ENCODE peak calls at places on chromosomes 6 and 20, in seven cellular contexts. N is K562, E is esophagus muscularis mucosa, G is HCT116, F is prostate gland, J is Panc1, H is GM23338. O is an unnamed sample. For H3K4me1, the result is how much of the 10 kb centered on the place peaks cover.

GRCh38 chr6:111260570-111261298 is 173.4 kb downstream of the SLC16A10 start:
- DNase-seq in N (peak), E (no peak), G (no peak), F (no peak), J (no peak), H (no peak), O (no peak)

GRCh38 chr6:152557502-152557901 is 79.7 kb downstream of the SYNE1 start:
- DNase-seq in N (no peak), E (no peak), G (no peak), F (no peak), J (no peak), H (no peak), O (no peak)

GRCh38 chr6:40042232-40042631 is 108.0 kb upstream of the MOCS1 start:
- DNase-seq in N (no peak), E (no peak), G (no peak), F (no peak), J (no peak), H (no peak), O (no peak)

GRCh38 chr6:130322673-130323268 is 43.0 kb upstream of the TMEM200A start:
- DNase-seq in N (peak), E (no peak), G (peak), F (peak), J (peak), H (peak), O (no peak)

GRCh38 chr20:3632311-3633004 is 30.7 kb downstream of the GFRA4 start:
- DNase-seq in N (no peak), E (no peak), G (no peak), F (no peak), J (no peak), H (no peak), O (no peak)

GRCh38 chr6:165729307-165729936 is 66.4 kb upstream of the PDE10A start:
- DNase-seq in N (peak), E (no peak), G (peak), F (no peak), J (peak), H (peak), O (no peak)

GRCh38 chr6:363909-364308 is 27.6 kb upstream of the IRF4 start:
- DNase-seq in N (no peak), E (no peak), G (no peak), F (no peak), J (no peak), H (no peak), O (no peak)

GRCh38 chr6:82589509-82590206 is 226.0 kb downstream of the TPBG start:
- DNase-seq in N (peak), E (no peak), G (peak), F (no peak), J (no peak), H (peak), O (no peak)

GRCh38 chr6:85403331-85404015 is 46.4 kb upstream of the NT5E start:
- DNase-seq in N (no peak), E (no peak), G (no peak), F (no peak), J (peak), H (peak), O (no peak)

GRCh38 chr6:41630946-41631345 is 7.3 kb upstream of the MDFI start:
- DNase-seq in N (no peak), E (no peak), G (no peak), F (no peak), J (no peak), H (no peak), O (no peak)

GRCh38 chr6:77124604-77125003 is 338.7 kb downstream of the HTR1B start:
- DNase-seq in N (no peak), E (no peak), G (no peak), F (no peak), J (no peak), H (no peak), O (no peak)

GRCh38 chr20:42688576-42688975 is 501.1 kb downstream of the PTPRT start:
- DNase-seq in N (no peak), E (no peak), G (no peak), F (no peak), J (no peak), H (no peak), O (no peak)

GRCh38 chr6:52504778-52505127 is 72.1 kb downstream of the TRAM2 start:
- DNase-seq in N (peak), E (no peak), G (no peak), F (no peak), J (no peak), H (no peak), O (no peak)

GRCh38 chr6:129679250-129679649 is 30.7 kb downstream of the ARHGAP18 start:
- DNase-seq in N (no peak), E (no peak), G (no peak), F (no peak), J (no peak), H (no peak), O (no peak)

GRCh38 chr6:18323935-18324707 is 59.8 kb upstream of the DEK start:
- DNase-seq in N (peak), E (no peak), G (peak), F (peak), J (no peak), H (peak), O (no peak)

GRCh38 chr20:31833931-31834521 is 11.4 kb downstream of the FOXS1 start:
- DNase-seq in N (no peak), E (no peak), G (no peak), F (no peak), J (no peak), H (no peak), O (peak)

GRCh38 chr6:129500958-129501381 is 209.0 kb downstream of the ARHGAP18 start:
- DNase-seq in N (peak), E (no peak), G (peak), F (no peak), J (peak), H (peak), O (no peak)

GRCh38 chr6:163565140-163565539 is 150.6 kb downstream of the QKI start:
- DNase-seq in N (no peak), E (no peak), G (no peak), F (no peak), J (no peak), H (no peak), O (no peak)

DNA sequence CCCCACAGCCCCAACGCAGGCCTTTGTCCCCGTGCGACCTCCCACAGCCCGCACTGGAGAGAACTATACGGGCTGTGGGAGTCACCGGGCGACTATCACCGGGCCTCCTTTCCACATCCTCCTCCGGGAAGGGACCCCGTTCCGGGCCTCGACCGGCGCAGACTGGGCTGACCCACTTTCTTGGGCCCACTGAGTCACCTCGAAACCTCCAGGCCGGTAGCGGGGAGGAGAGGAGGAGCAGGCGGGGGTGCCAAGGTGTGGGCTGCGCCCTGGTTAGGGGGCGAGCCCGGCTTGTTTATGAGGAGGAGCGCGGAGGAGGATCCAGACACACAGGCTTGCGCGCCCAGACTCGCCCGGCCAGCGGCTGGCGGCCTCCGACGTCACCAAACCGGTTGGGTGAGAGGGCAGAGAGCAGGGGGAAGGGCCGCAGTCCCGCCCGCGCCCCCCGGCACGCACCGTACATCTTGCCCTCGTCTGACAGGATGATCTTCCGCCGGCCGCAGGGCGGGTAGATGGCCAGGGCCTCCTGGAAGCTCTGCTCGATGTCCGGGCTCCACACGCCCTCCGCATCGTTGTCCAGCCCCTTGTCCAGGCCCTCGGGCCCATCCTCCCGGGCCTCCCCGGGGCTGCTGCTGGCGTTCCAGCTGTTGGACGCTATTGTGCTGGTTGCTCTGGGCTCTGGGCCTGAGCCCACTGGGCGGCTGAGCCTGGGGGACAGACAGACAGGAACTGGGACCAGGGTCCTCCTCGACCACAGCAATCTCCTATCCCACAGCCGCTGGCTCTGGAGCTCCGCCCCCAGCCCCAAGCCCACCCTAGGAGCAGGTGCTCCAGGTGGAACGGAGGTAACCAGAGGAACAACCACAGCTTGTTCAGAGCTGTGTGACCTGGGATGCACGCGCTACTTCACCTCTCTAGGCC is 10.6 kb downstream of the TEAD3 start:
- DNase-seq in N (no peak), E (no peak), G (no peak), F (peak), J (no peak), H (peak), O (no peak)
- H3K4me3 ChIP-seq in N (no peak), E (peak), G (peak), F (no peak), J (no peak), H (peak), O (no peak)

GRCh38 chr6:19804362-19805145 is 32.6 kb upstream of the ID4 start:
- DNase-seq in N (peak), E (peak), G (peak), F (peak), J (no peak), H (peak), O (peak)
- TF ChIP-seq POLR2AphosphoS5 in N (peak), E (peak), G (peak), F (peak), J (peak), H (peak), O (peak)

DNA sequence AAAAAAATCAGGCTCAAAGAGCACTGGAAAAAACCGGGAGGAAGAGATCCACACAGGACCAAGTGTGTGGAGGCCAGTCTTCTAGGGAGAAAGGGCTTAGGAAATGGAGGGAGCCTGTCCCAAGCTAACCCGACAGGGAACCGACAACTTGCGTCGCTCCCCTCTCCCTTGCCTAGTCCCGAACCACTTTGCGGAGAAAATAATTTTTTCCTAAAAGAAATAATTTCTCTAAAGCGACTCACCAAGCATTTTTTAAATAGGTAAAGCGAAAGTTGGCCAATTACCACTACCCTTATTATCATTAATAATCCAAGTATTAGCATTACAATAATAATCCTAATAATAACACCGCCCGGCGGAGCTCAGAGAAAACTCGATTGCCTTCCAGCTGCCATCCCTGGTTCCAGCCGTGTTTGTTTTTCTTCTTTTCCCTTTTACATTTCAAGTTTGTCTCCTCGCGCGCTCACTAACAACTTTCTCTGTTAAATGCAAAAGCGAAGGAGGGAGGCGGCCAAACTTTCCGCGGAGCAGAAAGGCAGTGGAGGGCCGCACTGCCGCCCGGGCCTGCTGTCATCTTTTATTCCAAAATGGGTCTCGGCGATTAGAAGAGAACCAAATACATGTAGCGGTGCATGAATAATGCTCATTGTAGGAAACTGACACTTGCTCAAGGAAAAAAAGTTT is 4.9 kb downstream of the NR2E1 start:
- DNase-seq in N (no peak), E (no peak), G (no peak), F (no peak), J (no peak), H (peak), O (no peak)
- H3K4me1 ChIP-seq in N (under half), E (half or more), G (under half), F (under half), J (under half), H (half or more), O (half or more)

GRCh38 chr6:75932067-75932466 is 140.4 kb downstream of the IMPG1 start:
- DNase-seq in N (peak), E (no peak), G (peak), F (no peak), J (no peak), H (peak), O (no peak)

GRCh38 chr6:75934643-75935472 is 137.6 kb downstream of the IMPG1 start:
- DNase-seq in N (peak), E (no peak), G (peak), F (peak), J (peak), H (peak), O (no peak)

GRCh38 chr6:75933387-75933975 is 139.0 kb downstream of the IMPG1 start:
- DNase-seq in N (no peak), E (no peak), G (no peak), F (no peak), J (no peak), H (no peak), O (no peak)

GRCh38 chr6:75936682-75937081 is 135.8 kb downstream of the IMPG1 start:
- DNase-seq in N (no peak), E (no peak), G (no peak), F (no peak), J (no peak), H (no peak), O (no peak)

GRCh38 chr6:75935473-75935793 is 137.0 kb downstream of the IMPG1 start:
- DNase-seq in N (no peak), E (no peak), G (no peak), F (no peak), J (no peak), H (peak), O (no peak)
- H3K4me3 ChIP-seq in N (no peak), E (peak), G (no peak), F (peak), J (peak), H (peak), O (no peak)

GRCh38 chr20:49567421-49568256 is at the start of gene PTGIS:
- DNase-seq in N (no peak), E (no peak), G (no peak), F (no peak), J (no peak), H (peak), O (no peak)

GRCh38 chr20:49570161-49570827 is 2.4 kb upstream of the PTGIS start:
- DNase-seq in N (no peak), E (no peak), G (no peak), F (no peak), J (no peak), H (no peak), O (no peak)

GRCh38 chr20:49566401-49566800 is 1.5 kb downstream of the PTGIS start:
- DNase-seq in N (no peak), E (no peak), G (no peak), F (no peak), J (no peak), H (no peak), O (no peak)

GRCh38 chr20:49569403-49570115 is 1.6 kb upstream of the PTGIS start:
- DNase-seq in N (no peak), E (no peak), G (no peak), F (no peak), J (no peak), H (no peak), O (no peak)

DNA sequence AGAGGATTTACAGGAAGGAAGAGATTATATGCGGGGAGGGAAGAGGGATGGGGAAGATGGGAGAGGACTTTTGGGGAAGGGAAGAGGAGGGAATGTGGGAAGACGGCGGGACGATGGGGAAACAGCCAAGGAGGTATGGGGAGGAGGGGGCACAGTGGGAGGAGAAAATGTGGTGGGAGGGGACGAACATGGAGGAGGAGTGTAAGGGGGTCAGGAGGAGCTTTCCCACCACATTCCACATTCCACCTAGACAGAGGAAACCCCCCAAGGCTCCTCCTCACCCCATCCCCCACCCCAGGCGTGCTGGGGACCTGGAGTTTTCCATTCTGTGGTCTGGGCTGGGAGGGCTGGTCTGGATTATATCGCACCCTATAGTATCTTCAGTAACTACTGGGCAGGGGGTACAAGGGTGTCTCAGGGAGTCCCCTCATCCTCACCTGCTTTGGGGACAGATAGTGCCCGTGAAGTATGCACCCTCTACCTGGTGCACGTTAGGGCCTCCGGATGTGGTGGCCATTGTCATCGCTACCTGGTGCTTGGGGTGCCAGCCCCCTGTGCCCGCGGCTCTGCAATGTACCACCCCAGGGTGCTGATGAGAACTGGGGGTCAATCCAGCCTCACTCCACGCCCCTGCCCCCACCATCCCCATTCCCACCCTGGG is 684 bp upstream of the PTGIS start:
- DNase-seq in N (no peak), E (no peak), G (no peak), F (no peak), J (no peak), H (peak), O (no peak)
- TF ChIP-seq POLR2AphosphoS5 in N (no peak), E (no peak), G (no peak), F (no peak), J (no peak), H (peak), O (no peak)

DNA sequence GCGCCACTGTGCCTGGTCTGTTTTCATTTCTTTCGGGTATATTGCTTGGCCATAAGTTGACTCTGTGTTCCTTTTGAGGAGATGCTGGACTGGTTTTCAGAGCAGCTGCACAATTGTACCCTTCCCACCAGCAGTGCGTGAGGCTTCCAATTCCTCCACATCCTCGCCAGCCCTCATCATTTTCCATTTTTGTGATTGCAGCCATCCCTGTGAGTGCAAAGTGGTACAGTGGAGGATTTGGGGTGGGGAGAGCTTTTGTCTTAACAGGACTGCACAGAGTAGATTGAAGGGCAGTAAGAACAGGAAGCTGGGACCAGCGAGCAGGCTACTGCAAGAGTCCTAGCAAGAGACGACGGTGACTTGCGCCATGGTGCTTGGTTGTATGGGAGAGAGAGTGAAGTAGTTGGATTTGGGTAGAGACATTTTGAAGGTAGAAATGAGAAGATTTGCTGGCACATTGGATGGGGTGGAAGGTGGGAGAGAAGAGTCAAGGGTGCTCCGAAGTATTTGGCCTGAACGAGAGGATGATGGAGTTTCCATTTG is 18.3 kb downstream of the BCAS4 start:
- DNase-seq in N (no peak), E (no peak), G (no peak), F (no peak), J (no peak), H (no peak), O (no peak)
- H3K4me1 ChIP-seq in N (under half), E (under half), G (under half), F (under half), J (under half), H (under half), O (half or more)